ENCODE peak calls at places on chromosomes 2 and 18, in seven cellular contexts. R is brain microvascular endothelial cell, E is MM.1S, G is pancreas, L is WTC11, F is HCT116, K is NB4. Q is an unnamed sample.
A peak's percentile ranks its signal among the peaks of the same experiment; 100 is the strongest.

GRCh38 chr2:229180658-229181057 is 90.4 kb downstream of the PID1 start:
- DNase-seq in R (no peak), E (no peak), G (no peak), L (no peak), F (no peak), K (no peak), Q (no peak)

GRCh38 chr18:38450876-38451275 is 885.3 kb upstream of the CELF4 start:
- DNase-seq in R (no peak), E (no peak), G (no peak), L (no peak), F (no peak), K (no peak), Q (no peak)

GRCh38 chr2:159317392-159318088 is 31.0 kb upstream of the WDSUB1 start:
- DNase-seq in R (no peak), E (no peak), G (no peak), L (no peak), F (no peak), K (no peak), Q (no peak)

GRCh38 chr2:39913648-39914456 is 134.8 kb upstream of the THUMPD2 start:
- DNase-seq in R (peak; percentile 66), E (peak; percentile 67), G (no peak), L (no peak), F (peak; percentile 59), K (peak; percentile 77), Q (peak; percentile 48)

GRCh38 chr2:30235859-30236535 is 4.7 kb downstream of the LBH start:
- DNase-seq in R (no peak), E (no peak), G (no peak), L (no peak), F (no peak), K (no peak), Q (no peak)

GRCh38 chr2:237629739-237630138 is 2.4 kb downstream of the LRRFIP1 start:
- DNase-seq in R (peak; percentile 67), E (no peak), G (no peak), L (no peak), F (no peak), K (no peak), Q (no peak)

GRCh38 chr2:30684996-30685395 is 122.2 kb downstream of the CAPN13 start:
- DNase-seq in R (no peak), E (no peak), G (no peak), L (no peak), F (no peak), K (no peak), Q (no peak)

GRCh38 chr18:54129448-54130134 is 94.9 kb downstream of the MBD2 start:
- DNase-seq in R (no peak), E (no peak), G (no peak), L (no peak), F (no peak), K (no peak), Q (peak; percentile 37)

GRCh38 chr2:118843492-118844132 is 3.8 kb downstream of the EN1 start:
- DNase-seq in R (no peak), E (no peak), G (no peak), L (no peak), F (no peak), K (no peak), Q (peak; percentile 34)

GRCh38 chr2:173550143-173550542 is 195.5 kb downstream of the CDCA7 start:
- DNase-seq in R (peak; percentile 75), E (no peak), G (no peak), L (no peak), F (no peak), K (no peak), Q (no peak)

DNA sequence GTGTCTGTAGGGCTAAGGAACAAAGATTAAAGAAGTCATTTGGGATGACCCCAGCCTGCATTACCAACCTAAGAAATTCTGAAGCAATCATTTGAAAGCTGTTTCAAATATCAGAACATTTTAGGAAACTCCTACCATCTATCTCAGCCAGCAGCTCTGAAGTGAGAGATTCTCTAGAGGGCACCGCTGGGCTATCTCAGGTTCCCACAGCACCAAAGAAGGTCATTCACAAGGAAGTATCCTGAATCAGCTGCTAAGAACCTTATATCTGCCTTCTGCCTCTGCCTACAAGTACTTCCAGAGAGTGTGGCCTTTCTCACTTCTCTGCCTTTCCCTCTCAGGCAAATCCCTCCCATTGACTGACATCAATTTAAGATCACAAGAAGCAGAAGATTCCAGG is 13.4 kb upstream of the EVA1A start:
- DNase-seq in R (no peak), E (no peak), G (no peak), L (no peak), F (no peak), K (no peak), Q (no peak)
- TF ChIP-seq CTCF in R (no peak), E (no peak), G (no peak), L (no peak), F (no peak), K (no peak), Q (no peak)

GRCh38 chr18:27780061-27780740 is 396.7 kb downstream of the CDH2 start:
- DNase-seq in R (peak; percentile 26), E (no peak), G (no peak), L (no peak), F (no peak), K (no peak), Q (no peak)

GRCh38 chr18:27778925-27779324 is 398.0 kb downstream of the CDH2 start:
- DNase-seq in R (no peak), E (no peak), G (no peak), L (no peak), F (no peak), K (no peak), Q (no peak)

DNA sequence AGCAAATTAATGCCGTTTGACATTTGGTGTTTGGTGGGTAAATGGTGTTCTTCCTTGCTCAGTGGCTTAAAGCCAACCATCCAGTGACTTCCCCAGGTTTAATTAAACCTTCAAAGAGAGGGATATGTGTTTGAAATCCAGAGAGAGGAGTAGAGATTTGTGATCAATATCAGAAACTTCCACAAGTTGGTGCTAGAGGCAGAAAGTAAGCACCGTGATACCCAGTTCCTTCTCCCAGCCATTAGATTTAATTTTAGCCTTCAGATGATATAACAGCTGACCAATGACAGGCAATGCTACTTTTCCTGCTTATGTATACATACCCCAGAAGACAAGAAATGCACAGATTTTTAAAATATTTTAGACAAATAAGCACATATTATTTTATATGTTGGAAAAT is 398.5 kb downstream of the CDH2 start:
- DNase-seq in R (peak; percentile 35), E (no peak), G (no peak), L (no peak), F (no peak), K (no peak), Q (no peak)
- TF ChIP-seq CTCF in R (peak; percentile 72), E (peak; percentile 28), G (no peak), L (no peak), F (peak; percentile 26), K (no peak), Q (no peak)

DNA sequence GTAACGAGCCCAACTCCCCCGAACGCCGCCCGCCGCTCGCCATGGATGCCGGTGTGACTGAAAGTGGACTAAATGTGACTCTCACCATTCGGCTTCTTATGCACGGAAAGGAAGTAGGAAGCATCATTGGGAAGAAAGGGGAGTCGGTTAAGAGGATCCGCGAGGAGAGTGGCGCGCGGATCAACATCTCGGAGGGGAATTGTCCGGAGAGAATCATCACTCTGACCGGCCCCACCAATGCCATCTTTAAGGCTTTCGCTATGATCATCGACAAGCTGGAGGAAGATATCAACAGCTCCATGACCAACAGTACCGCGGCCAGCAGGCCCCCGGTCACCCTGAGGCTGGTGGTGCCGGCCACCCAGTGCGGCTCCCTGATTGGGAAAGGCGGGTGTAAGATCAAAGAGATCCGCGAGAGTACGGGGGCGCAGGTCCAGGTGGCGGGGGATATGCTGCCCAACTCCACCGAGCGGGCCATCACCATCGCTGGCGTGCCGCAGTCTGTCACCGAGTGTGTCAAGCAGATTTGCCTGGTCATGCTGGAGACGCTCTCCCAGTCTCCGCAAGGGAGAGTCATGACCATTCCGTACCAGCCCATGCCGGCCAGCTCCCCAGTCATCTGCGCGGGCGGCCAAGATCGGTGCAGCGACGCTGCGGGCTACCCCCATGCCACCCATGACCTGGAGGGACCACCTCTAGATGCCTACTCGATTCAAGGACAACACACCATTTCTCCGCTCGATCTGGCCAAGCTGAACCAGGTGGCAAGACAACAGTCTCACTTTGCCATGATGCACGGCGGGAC is 628 bp downstream of the PCBP1 start:
- DNase-seq in R (peak; percentile 41), E (peak; percentile 39), G (peak; percentile 71), L (peak; percentile 52), F (no peak), K (peak; percentile 78), Q (peak; percentile 30)
- TF ChIP-seq CTCF in R (peak; percentile 10), E (no peak), G (no peak), L (no peak), F (no peak), K (no peak), Q (no peak)

GRCh38 chr2:198811198-198811597 is 646.5 kb downstream of the SATB2 start:
- DNase-seq in R (no peak), E (no peak), G (no peak), L (no peak), F (no peak), K (no peak), Q (no peak)
- TF ChIP-seq CTCF in R (no peak), E (no peak), G (no peak), L (no peak), F (no peak), K (no peak), Q (no peak)

DNA sequence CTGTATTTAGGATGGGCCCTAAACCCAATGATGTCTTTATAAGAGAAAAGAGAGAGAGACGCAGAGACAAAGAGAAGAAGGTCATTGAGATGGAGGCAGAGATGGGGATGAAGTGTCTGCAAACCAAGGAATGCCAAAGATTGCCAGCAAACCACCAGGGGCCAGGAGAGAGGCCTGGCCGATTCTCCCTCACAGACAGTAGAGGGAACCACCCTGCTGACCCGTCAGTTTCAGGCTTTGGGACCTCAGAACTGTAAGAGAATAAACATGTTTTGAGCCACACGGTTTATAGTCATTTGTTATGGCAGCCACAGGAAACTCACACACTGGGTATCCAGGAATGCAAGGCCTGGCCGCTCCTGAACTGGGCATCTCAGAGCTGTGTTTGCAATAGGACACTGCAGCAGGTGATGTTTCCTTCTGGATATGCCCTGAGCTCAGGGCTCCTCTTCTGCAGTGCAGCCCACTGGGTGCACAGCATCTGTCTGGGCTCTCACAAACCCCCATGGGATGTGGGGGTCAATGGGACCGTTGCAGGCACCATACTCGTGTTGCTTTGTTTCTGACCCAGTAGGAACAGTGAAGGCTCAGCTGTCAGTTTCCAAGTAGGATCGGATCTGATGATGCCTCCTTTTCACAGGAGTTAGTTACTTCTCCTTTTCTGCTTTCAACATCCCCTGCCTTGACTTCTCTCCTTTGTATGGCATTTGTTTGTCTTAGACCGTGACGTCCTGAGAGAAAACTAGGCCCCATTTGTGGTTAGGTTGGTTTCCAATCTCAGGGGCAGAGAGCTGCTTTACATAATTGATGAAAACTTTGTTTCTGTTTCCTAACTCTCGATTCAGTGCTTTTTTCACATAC is 20.8 kb downstream of the PTPN18 start:
- DNase-seq in R (no peak), E (peak; percentile 71), G (no peak), L (no peak), F (no peak), K (peak; percentile 60), Q (peak; percentile 58)
- TF ChIP-seq CTCF in R (peak; percentile 40), E (peak; percentile 62), G (no peak), L (no peak), F (peak; percentile 18), K (peak; percentile 11), Q (peak; percentile 22)

GRCh38 chr18:500230-500555 is 308 bp downstream of the COLEC12 start:
- DNase-seq in R (no peak), E (no peak), G (no peak), L (peak; percentile 32), F (no peak), K (no peak), Q (no peak)
- TF ChIP-seq CTCF in R (no peak), E (no peak), G (no peak), L (no peak), F (no peak), K (no peak), Q (no peak)